ENCODE peak calls at places on chromosomes 12 and 14, in nine cellular contexts. R, U, I, K, Z, X, Y, P and L are unnamed samples.

GRCh38 chr12:5742264-5742663 is 202.8 kb downstream of the ANO2 start:
- DNase-seq in R (no peak), U (no peak), I (no peak), K (no peak), Z (no peak), X (no peak), Y (no peak), P (no peak), L (no peak)

GRCh38 chr12:91866566-91866965 is 279.1 kb downstream of the BTG1 start:
- DNase-seq in R (no peak), U (no peak), I (no peak), K (no peak), Z (no peak), X (no peak), Y (no peak), P (no peak), L (no peak)

GRCh38 chr12:82671673-82672195 is 15.0 kb upstream of the TMTC2 start:
- DNase-seq in R (no peak), U (no peak), I (no peak), K (no peak), Z (no peak), X (no peak), Y (no peak), P (no peak), L (no peak)

GRCh38 chr12:105813201-105813600 is 325.6 kb downstream of the NUAK1 start:
- DNase-seq in R (no peak), U (no peak), I (no peak), K (no peak), Z (no peak), X (no peak), Y (no peak), P (no peak), L (no peak)

GRCh38 chr12:41576925-41577324 is 388.8 kb downstream of the PDZRN4 start:
- DNase-seq in R (no peak), U (no peak), I (no peak), K (no peak), Z (no peak), X (no peak), Y (no peak), P (no peak), L (no peak)

GRCh38 chr12:68290126-68290525 is 36.7 kb upstream of the IL22 start:
- DNase-seq in R (no peak), U (peak; percentile 19), I (peak; percentile 52), K (no peak), Z (no peak), X (no peak), Y (no peak), P (no peak), L (no peak)

GRCh38 chr14:40656301-40656700 is 950.4 kb upstream of the LRFN5 start:
- DNase-seq in R (no peak), U (no peak), I (no peak), K (no peak), Z (no peak), X (no peak), Y (no peak), P (no peak), L (no peak)

GRCh38 chr12:130017571-130018449 is 114.0 kb upstream of the TMEM132D start:
- DNase-seq in R (no peak), U (no peak), I (no peak), K (no peak), Z (no peak), X (no peak), Y (no peak), P (no peak), L (no peak)

GRCh38 chr12:115771065-115771464 is 506.4 kb downstream of the MED13L start:
- DNase-seq in R (no peak), U (no peak), I (no peak), K (no peak), Z (no peak), X (peak; percentile 5), Y (no peak), P (no peak), L (peak; percentile 8)

GRCh38 chr14:68607081-68607851 is 185.6 kb downstream of the ZFP36L1 start:
- DNase-seq in R (no peak), U (no peak), I (peak; percentile 56), K (no peak), Z (no peak), X (peak; percentile 49), Y (no peak), P (no peak), L (peak; percentile 26)

GRCh38 chr12:57836442-57837375 is 9.8 kb downstream of the CTDSP2 start:
- DNase-seq in R (no peak), U (peak; percentile 95), I (peak; percentile 86), K (peak; percentile 55), Z (peak; percentile 90), X (peak; percentile 95), Y (peak; percentile 47), P (peak; percentile 60), L (peak; percentile 94)

GRCh38 chr12:68785358-68785757 is 22.6 kb upstream of the MDM2 start:
- DNase-seq in R (no peak), U (no peak), I (no peak), K (no peak), Z (peak; percentile 79), X (peak; percentile 47), Y (no peak), P (no peak), L (peak; percentile 46)

GRCh38 chr12:38445040-38445439 is 128.5 kb downstream of the ALG10B start:
- DNase-seq in R (no peak), U (no peak), I (no peak), K (no peak), Z (no peak), X (no peak), Y (no peak), P (no peak), L (no peak)

GRCh38 chr12:47942327-47943230 is 20.8 kb upstream of the TMEM106C start:
- DNase-seq in R (no peak), U (peak; percentile 41), I (no peak), K (peak; percentile 45), Z (no peak), X (peak; percentile 9), Y (peak; percentile 60), P (no peak), L (no peak)

GRCh38 chr12:57898308-57898970 is 42.9 kb upstream of the ATP23 start:
- DNase-seq in R (no peak), U (no peak), I (peak; percentile 1), K (no peak), Z (peak; percentile 17), X (no peak), Y (no peak), P (no peak), L (no peak)

GRCh38 chr12:131138638-131139362 is 185.1 kb downstream of the ADGRD1 start:
- DNase-seq in R (no peak), U (no peak), I (no peak), K (no peak), Z (no peak), X (no peak), Y (no peak), P (no peak), L (no peak)

DNA sequence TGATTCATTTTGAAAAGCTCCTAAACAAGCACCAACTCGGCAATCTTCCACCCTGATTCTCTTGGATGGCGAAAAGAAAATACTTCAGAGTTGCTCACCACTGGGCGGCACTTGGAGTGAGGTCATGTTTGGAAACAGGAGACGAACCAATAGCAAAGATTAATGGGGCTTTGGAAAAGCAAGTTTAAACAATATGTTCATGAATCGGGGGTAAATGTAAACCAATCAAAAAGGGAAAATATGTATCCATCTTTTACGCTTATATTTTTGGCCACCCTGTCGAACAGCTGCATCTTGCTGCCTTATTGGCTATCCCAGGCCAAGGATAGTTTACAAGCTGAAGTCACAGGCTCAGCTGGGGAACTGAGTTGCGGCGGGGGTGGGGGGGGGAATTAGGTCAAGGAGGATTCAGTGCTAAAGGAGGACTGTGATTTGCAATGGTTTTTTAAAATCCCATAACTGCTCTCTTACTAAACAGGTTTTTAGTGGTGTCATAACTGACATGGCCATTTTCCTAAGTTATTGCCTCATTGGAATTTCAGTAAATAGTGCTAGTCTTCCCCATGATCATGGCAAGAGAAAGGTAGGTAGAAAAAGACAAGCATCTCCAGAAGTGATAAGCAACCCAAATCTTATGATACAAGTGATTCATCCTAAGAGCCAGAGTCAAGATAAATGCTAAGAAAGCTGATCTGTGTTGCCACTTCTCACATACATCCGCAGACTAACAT is 210.6 kb downstream of the PHLDA1 start:
- DNase-seq in R (no peak), U (no peak), I (peak; percentile 90), K (no peak), Z (peak; percentile 93), X (peak; percentile 61), Y (no peak), P (no peak), L (peak; percentile 55)
- TF ChIP-seq CTCF in R (no peak), U (no peak), I (no peak), K (no peak), Z (peak; percentile 3), X (peak; percentile 9), Y (no peak), P (no peak), L (no peak)

GRCh38 chr14:103111297-103111981 is 11.8 kb upstream of the TNFAIP2 start:
- DNase-seq in R (no peak), U (no peak), I (no peak), K (peak; percentile 57), Z (no peak), X (no peak), Y (no peak), P (no peak), L (no peak)

GRCh38 chr14:103109789-103110415 is 13.4 kb upstream of the TNFAIP2 start:
- DNase-seq in R (no peak), U (no peak), I (peak; percentile 72), K (peak; percentile 52), Z (peak; percentile 81), X (peak; percentile 77), Y (no peak), P (no peak), L (peak; percentile 61)

GRCh38 chr14:103108749-103109207 is 14.3 kb downstream of the EXOC3L4 start:
- DNase-seq in R (no peak), U (no peak), I (no peak), K (no peak), Z (peak; percentile 58), X (peak; percentile 45), Y (no peak), P (no peak), L (no peak)

GRCh38 chr14:103112488-103113243 is 10.6 kb upstream of the TNFAIP2 start:
- DNase-seq in R (no peak), U (no peak), I (no peak), K (no peak), Z (no peak), X (no peak), Y (no peak), P (no peak), L (no peak)

GRCh38 chr14:103110681-103111296 is 12.5 kb upstream of the TNFAIP2 start:
- DNase-seq in R (no peak), U (no peak), I (no peak), K (no peak), Z (no peak), X (peak; percentile 58), Y (no peak), P (no peak), L (no peak)
- H3K4me3 ChIP-seq in R (no peak overlapping the region), U (no peak overlapping the region), I (no peak overlapping the region), K (no peak overlapping the region), Z (no peak overlapping the region), X (no peak overlapping the region), Y (no peak overlapping the region), P (no peak overlapping the region), L (no peak overlapping the region)

GRCh38 chr14:100165376-100165775 is 5.9 kb upstream of the DEGS2 start:
- DNase-seq in R (no peak), U (no peak), I (no peak), K (no peak), Z (no peak), X (no peak), Y (no peak), P (no peak), L (no peak)
- TF ChIP-seq CTCF in R (peak; percentile 12), U (no peak), I (peak; percentile 8), K (no peak), Z (no peak), X (peak; percentile 12), Y (no peak), P (no peak), L (no peak)

GRCh38 chr12:64451687-64452558 is at the start of gene TBK1:
- DNase-seq in R (peak; percentile 45), U (peak; percentile 74), I (peak; percentile 89), K (peak; percentile 92), Z (peak; percentile 85), X (peak; percentile 90), Y (peak; percentile 46), P (no peak), L (peak; percentile 86)
- H3K4me3 ChIP-seq in R (peak within 1 kb of the TSS; percentile 92), U (peak within 1 kb of the TSS; percentile 90), I (peak within 1 kb of the TSS; percentile 80), K (peak within 1 kb of the TSS; percentile 97), Z (peak within 1 kb of the TSS; percentile 94), X (peak within 1 kb of the TSS; percentile 97), Y (peak within 1 kb of the TSS; percentile 88), P (peak within 1 kb of the TSS; percentile 91), L (peak within 1 kb of the TSS; percentile 95)